ENCODE peak calls at places on chromosomes 6 and 20, in eight cellular contexts. H is stimulated activated CD8-positive, alpha-beta memory T cell treated with anti-CD3 and anti-CD28 coated beads, Interleukin-4, amount 100 ng/mL, for 24 hours; C is effector memory CD8-positive, alpha-beta T cell; Z is posterior cingulate gyrus; G is DMS53; J is non-pigmented ciliary epithelial cell; R is activated T-helper 1 cell treated with Interleukin-2 at 50 U/mL for 16 hours; P is putamen. N is an unnamed sample.

GRCh38 chr6:27650620-27651370 is 177.9 kb upstream of the ZNF184 start:
- DNase-seq in H (peak), C (no peak), Z (no peak), G (peak), J (peak), R (no peak), P (no peak), N (no peak)

GRCh38 chr6:5135783-5136376 is 50.7 kb downstream of the PPP1R3G start:
- DNase-seq in H (peak), C (peak), Z (no peak), G (peak), J (no peak), R (peak), P (no peak), N (no peak)

GRCh38 chr6:33983109-33983475 is 162.8 kb downstream of the GRM4 start:
- DNase-seq in H (no peak), C (no peak), Z (peak), G (peak), J (no peak), R (no peak), P (no peak), N (no peak)

GRCh38 chr6:70592391-70593117 is 25.8 kb downstream of the SDHAF4 start:
- DNase-seq in H (no peak), C (no peak), Z (no peak), G (no peak), J (no peak), R (no peak), P (no peak), N (no peak)

GRCh38 chr6:145244712-145245111 is 490.6 kb downstream of the EPM2A start:
- DNase-seq in H (no peak), C (no peak), Z (no peak), G (no peak), J (no peak), R (no peak), P (no peak), N (no peak)

GRCh38 chr6:87184762-87185250 is 29.4 kb downstream of the ZNF292 start:
- DNase-seq in H (no peak), C (no peak), Z (peak), G (peak), J (no peak), R (no peak), P (no peak), N (no peak)

GRCh38 chr6:3260772-3261517 is 2.2 kb downstream of the PSMG4 start:
- DNase-seq in H (no peak), C (no peak), Z (no peak), G (no peak), J (no peak), R (no peak), P (no peak), N (no peak)

GRCh38 chr6:84618836-84619235 is 145.6 kb downstream of the TBX18 start:
- DNase-seq in H (no peak), C (no peak), Z (no peak), G (no peak), J (no peak), R (no peak), P (no peak), N (no peak)

GRCh38 chr6:29764422-29765196 is 41.4 kb downstream of the HLA-F start:
- DNase-seq in H (no peak), C (no peak), Z (no peak), G (no peak), J (no peak), R (no peak), P (no peak), N (peak)

GRCh38 chr20:37543828-37544227 is 16.2 kb upstream of the BLCAP start:
- DNase-seq in H (no peak), C (no peak), Z (no peak), G (peak), J (no peak), R (no peak), P (no peak), N (no peak)

GRCh38 chr6:88166493-88166900 is 350 bp upstream of the CNR1 start:
- DNase-seq in H (no peak), C (no peak), Z (no peak), G (peak), J (no peak), R (no peak), P (no peak), N (no peak)

GRCh38 chr20:56437196-56437960 is 25.3 kb downstream of the CASS4 start:
- DNase-seq in H (no peak), C (no peak), Z (no peak), G (no peak), J (no peak), R (no peak), P (no peak), N (no peak)

GRCh38 chr6:34574647-34575293 is 18.6 kb upstream of the SPDEF start:
- DNase-seq in H (no peak), C (no peak), Z (peak), G (peak), J (no peak), R (no peak), P (no peak), N (no peak)

GRCh38 chr6:74931567-74931966 is 274.3 kb downstream of the COL12A1 start:
- DNase-seq in H (no peak), C (no peak), Z (no peak), G (no peak), J (peak), R (no peak), P (no peak), N (peak)

GRCh38 chr6:112717401-112717800 is 370.3 kb downstream of the RFPL4B start:
- DNase-seq in H (no peak), C (no peak), Z (no peak), G (no peak), J (no peak), R (no peak), P (no peak), N (no peak)

GRCh38 chr6:127120109-127120786 is 1.8 kb downstream of the RSPO3 start:
- DNase-seq in H (no peak), C (no peak), Z (peak), G (peak), J (no peak), R (no peak), P (no peak), N (no peak)

GRCh38 chr6:71419954-71420692 is 131.5 kb downstream of the OGFRL1 start:
- DNase-seq in H (no peak), C (no peak), Z (peak), G (peak), J (no peak), R (no peak), P (peak), N (no peak)

N was measured in stromal cell of bone marrow.